ENCODE peak calls at places on chromosome 19, in nine cellular contexts. C is stimulated activated CD8-positive, alpha-beta memory T cell treated with anti-CD3 and anti-CD28 coated beads, Interleukin-2, amount 100 ng/mL, for 48 hours; S is AG08395; Q is type B pancreatic cell; H is sciatic nerve; I is NCI-H460; T is fibroblast of lung; W is NCI-H2029 treated with DMSO at 0.1 percent for 48 hours; O is HTR-8/SVneo. F is an unnamed sample.

GRCh38 chr19:7512400-7512851 is 3.5 kb upstream of the ZNF358 start:
- DNase-seq in C (no peak), S (no peak), Q (no peak), H (no peak), I (no peak), T (no peak), W (no peak), O (peak), F (no peak)

GRCh38 chr19:30029721-30030510 is 87.9 kb downstream of the URI1 start:
- DNase-seq in C (peak), S (no peak), Q (no peak), H (no peak), I (no peak), T (peak), W (no peak), O (peak), F (no peak)

GRCh38 chr19:33379151-33379829 is 5.8 kb downstream of the CEBPG start:
- DNase-seq in C (no peak), S (no peak), Q (no peak), H (peak), I (no peak), T (no peak), W (no peak), O (no peak), F (no peak)

GRCh38 chr19:48203227-48203793 is 32.8 kb downstream of the ZSWIM9 start:
- DNase-seq in C (no peak), S (no peak), Q (no peak), H (no peak), I (no peak), T (no peak), W (no peak), O (no peak), F (no peak)

GRCh38 chr19:35476149-35476548 is 14.1 kb downstream of the KRTDAP start:
- DNase-seq in C (no peak), S (no peak), Q (no peak), H (no peak), I (no peak), T (no peak), W (no peak), O (no peak), F (no peak)

GRCh38 chr19:55838251-55838650 is 1.9 kb downstream of the NLRP4 start:
- DNase-seq in C (no peak), S (no peak), Q (no peak), H (no peak), I (no peak), T (no peak), W (no peak), O (no peak), F (no peak)

GRCh38 chr19:39097721-39098120 is 13.6 kb downstream of the ACP7 start:
- DNase-seq in C (no peak), S (no peak), Q (no peak), H (no peak), I (no peak), T (no peak), W (no peak), O (no peak), F (no peak)

GRCh38 chr19:3986260-3987041 is 1.2 kb upstream of the EEF2 start:
- DNase-seq in C (no peak), S (peak), Q (no peak), H (no peak), I (peak), T (peak), W (peak), O (no peak), F (peak)

GRCh38 chr19:43634068-43634467 is 5.6 kb downstream of the CADM4 start:
- DNase-seq in C (no peak), S (no peak), Q (no peak), H (no peak), I (no peak), T (no peak), W (no peak), O (no peak), F (no peak)

GRCh38 chr19:45952691-45953505 is 20.8 kb downstream of the NOVA2 start:
- DNase-seq in C (peak), S (peak), Q (no peak), H (no peak), I (peak), T (peak), W (peak), O (peak), F (peak)

GRCh38 chr19:42115219-42115618 is 17.0 kb downstream of the POU2F2 start:
- DNase-seq in C (no peak), S (no peak), Q (no peak), H (no peak), I (no peak), T (peak), W (no peak), O (no peak), F (no peak)

GRCh38 chr19:17054746-17055145 is 20.5 kb downstream of the HAUS8 start:
- DNase-seq in C (no peak), S (no peak), Q (no peak), H (no peak), I (no peak), T (no peak), W (no peak), O (no peak), F (no peak)

GRCh38 chr19:30228113-30228725 is 144.0 kb upstream of the ZNF536 start:
- DNase-seq in C (no peak), S (peak), Q (no peak), H (no peak), I (no peak), T (no peak), W (no peak), O (no peak), F (no peak)

GRCh38 chr19:55333870-55334269 is 5.8 kb upstream of the KMT5C start:
- DNase-seq in C (no peak), S (no peak), Q (no peak), H (no peak), I (no peak), T (no peak), W (no peak), O (no peak), F (no peak)

GRCh38 chr19:29017788-29018187 is 195.2 kb downstream of the UQCRFS1 start:
- DNase-seq in C (no peak), S (no peak), Q (no peak), H (no peak), I (no peak), T (no peak), W (no peak), O (no peak), F (no peak)

GRCh38 chr19:19740755-19741154 is 7.8 kb upstream of the ZNF14 start:
- DNase-seq in C (no peak), S (no peak), Q (no peak), H (no peak), I (no peak), T (no peak), W (no peak), O (no peak), F (no peak)

GRCh38 chr19:45161715-45162463 is 1.1 kb upstream of the NKPD1 start:
- DNase-seq in C (no peak), S (peak), Q (no peak), H (no peak), I (peak), T (peak), W (no peak), O (no peak), F (no peak)

GRCh38 chr19:53553865-53554791 is 16.2 kb downstream of the ZNF331 start:
- DNase-seq in C (peak), S (peak), Q (no peak), H (peak), I (no peak), T (peak), W (peak), O (peak), F (peak)

GRCh38 chr19:15466851-15467733 is 2.7 kb upstream of the RASAL3 start:
- DNase-seq in C (no peak), S (no peak), Q (no peak), H (peak), I (no peak), T (no peak), W (no peak), O (no peak), F (peak)

GRCh38 chr19:30540671-30541210 is 168.6 kb downstream of the ZNF536 start:
- DNase-seq in C (no peak), S (no peak), Q (no peak), H (peak), I (no peak), T (no peak), W (no peak), O (no peak), F (peak)

GRCh38 chr19:39830406-39830805 is 3.6 kb downstream of the DYRK1B start:
- DNase-seq in C (no peak), S (no peak), Q (no peak), H (peak), I (no peak), T (no peak), W (no peak), O (no peak), F (no peak)

GRCh38 chr19:58059003-58059671 is at the start of gene ZNF135:
- DNase-seq in C (peak), S (peak), Q (peak), H (peak), I (peak), T (peak), W (peak), O (peak), F (peak)

GRCh38 chr19:566403-566802 is 6.0 kb upstream of the BSG start:
- DNase-seq in C (no peak), S (no peak), Q (no peak), H (no peak), I (no peak), T (peak), W (no peak), O (no peak), F (no peak)

GRCh38 chr19:20259615-20260014 is 92.6 kb downstream of the ZNF486 start:
- DNase-seq in C (no peak), S (no peak), Q (no peak), H (no peak), I (no peak), T (no peak), W (no peak), O (no peak), F (no peak)

GRCh38 chr19:47022541-47023447 is 3.2 kb downstream of the NPAS1 start:
- DNase-seq in C (no peak), S (no peak), Q (no peak), H (no peak), I (no peak), T (no peak), W (no peak), O (no peak), F (no peak)

GRCh38 chr19:39413269-39413902 is 917 bp downstream of the PLEKHG2 start:
- DNase-seq in C (no peak), S (peak), Q (no peak), H (peak), I (no peak), T (peak), W (no peak), O (no peak), F (no peak)

GRCh38 chr19:56105090-56105701 is 15.9 kb downstream of the ZNF787 start:
- DNase-seq in C (no peak), S (no peak), Q (no peak), H (peak), I (peak), T (peak), W (peak), O (no peak), F (no peak)

GRCh38 chr19:7928741-7929701 is 3.1 kb upstream of the CTXN1 start:
- DNase-seq in C (peak), S (peak), Q (peak), H (peak), I (no peak), T (peak), W (no peak), O (peak), F (peak)

GRCh38 chr19:19538077-19538764 is at the start of gene CILP2:
- DNase-seq in C (no peak), S (peak), Q (no peak), H (no peak), I (no peak), T (no peak), W (no peak), O (no peak), F (no peak)

GRCh38 chr19:16067205-16067938 is 8.9 kb upstream of the TPM4 start:
- DNase-seq in C (no peak), S (peak), Q (no peak), H (no peak), I (no peak), T (peak), W (no peak), O (no peak), F (no peak)

GRCh38 chr19:42497492-42498226 is 30.6 kb downstream of the CEACAM1 start:
- DNase-seq in C (no peak), S (no peak), Q (no peak), H (no peak), I (no peak), T (no peak), W (no peak), O (no peak), F (no peak)

GRCh38 chr19:2016041-2016807 is 710 bp upstream of the BTBD2 start:
- DNase-seq in C (no peak), S (peak), Q (no peak), H (peak), I (peak), T (peak), W (peak), O (peak), F (no peak)